ENCODE peak calls at places on chromosomes 6 and 20, in six cellular contexts. M, P, B, V, H and Y are unnamed samples.

GRCh38 chr6:32149932-32150920 is 1.5 kb downstream of the PRRT1 start:
- DNase-seq in M (no peak), P (no peak), B (no peak), V (no peak), H (no peak), Y (no peak)

GRCh38 chr20:63026582-63027424 is 20.0 kb upstream of the BHLHE23 start:
- DNase-seq in M (no peak), P (no peak), B (no peak), V (no peak), H (no peak), Y (no peak)

GRCh38 chr6:37630281-37630799 is 67.3 kb downstream of the MDGA1 start:
- DNase-seq in M (no peak), P (peak), B (no peak), V (no peak), H (no peak), Y (peak)

GRCh38 chr6:33914519-33915120 is 110.8 kb upstream of the MLN start:
- DNase-seq in M (peak), P (no peak), B (peak), V (peak), H (peak), Y (no peak)

GRCh38 chr6:10482636-10483257 is 38.4 kb upstream of the GCNT2 start:
- DNase-seq in M (no peak), P (no peak), B (no peak), V (no peak), H (no peak), Y (no peak)

GRCh38 chr6:30074331-30075093 is 1.1 kb downstream of the RNF39 start:
- DNase-seq in M (no peak), P (peak), B (no peak), V (no peak), H (no peak), Y (no peak)

GRCh38 chr6:127342946-127343752 is at the start of gene ECHDC1:
- DNase-seq in M (peak), P (peak), B (peak), V (peak), H (peak), Y (no peak)

GRCh38 chr6:157764346-157765068 is 58.5 kb upstream of the SNX9 start:
- DNase-seq in M (peak), P (peak), B (peak), V (peak), H (peak), Y (peak)

GRCh38 chr6:115896538-115897129 is 164.1 kb downstream of the FRK start:
- DNase-seq in M (peak), P (peak), B (no peak), V (no peak), H (no peak), Y (no peak)

GRCh38 chr20:9759392-9759791 is 79.5 kb downstream of the PAK5 start:
- DNase-seq in M (no peak), P (no peak), B (no peak), V (no peak), H (no peak), Y (no peak)

GRCh38 chr6:148530394-148530923 is 187.8 kb downstream of the SASH1 start:
- DNase-seq in M (no peak), P (peak), B (no peak), V (no peak), H (no peak), Y (no peak)

GRCh38 chr6:40957616-40958492 is 81.2 kb downstream of the UNC5CL start:
- DNase-seq in M (no peak), P (peak), B (no peak), V (no peak), H (no peak), Y (peak)

GRCh38 chr20:60903325-60903958 is 348.6 kb upstream of the CDH4 start:
- DNase-seq in M (no peak), P (no peak), B (no peak), V (no peak), H (no peak), Y (no peak)

GRCh38 chr6:151488226-151488625 is 5.6 kb upstream of the CCDC170 start:
- DNase-seq in M (no peak), P (peak), B (no peak), V (no peak), H (no peak), Y (no peak)

GRCh38 chr20:32823737-32824588 is 4.2 kb downstream of the MAPRE1 start:
- DNase-seq in M (no peak), P (no peak), B (no peak), V (no peak), H (no peak), Y (no peak)

GRCh38 chr6:2823104-2823850 is 18.4 kb downstream of the SERPINB1 start:
- DNase-seq in M (no peak), P (peak), B (no peak), V (no peak), H (no peak), Y (no peak)

GRCh38 chr20:19960745-19961144 is 56.4 kb upstream of the NAA20 start:
- DNase-seq in M (no peak), P (no peak), B (no peak), V (no peak), H (no peak), Y (no peak)

GRCh38 chr20:8287328-8287727 is 155.3 kb downstream of the PLCB1 start:
- DNase-seq in M (no peak), P (no peak), B (no peak), V (no peak), H (no peak), Y (no peak)

GRCh38 chr6:38498085-38498484 is 141.6 kb downstream of the BTBD9 start:
- DNase-seq in M (no peak), P (peak), B (no peak), V (no peak), H (no peak), Y (no peak)

GRCh38 chr6:35024601-35025054 is 116.5 kb downstream of the TCP11 start:
- DNase-seq in M (no peak), P (peak), B (no peak), V (no peak), H (no peak), Y (peak)

GRCh38 chr6:6856538-6857523 is 250.9 kb upstream of the RREB1 start:
- DNase-seq in M (no peak), P (peak), B (peak), V (peak), H (no peak), Y (peak)

GRCh38 chr20:17570347-17571152 is 675 bp downstream of the DSTN start:
- DNase-seq in M (peak), P (peak), B (no peak), V (no peak), H (peak), Y (no peak)

GRCh38 chr20:8255945-8256632 is 124.0 kb downstream of the PLCB1 start:
- DNase-seq in M (no peak), P (peak), B (no peak), V (no peak), H (no peak), Y (no peak)

GRCh38 chr6:79724816-79725215 is 93.7 kb downstream of the SH3BGRL2 start:
- DNase-seq in M (no peak), P (no peak), B (no peak), V (no peak), H (no peak), Y (no peak)

GRCh38 chr6:28587011-28587745 is 61.5 kb downstream of the GPX5 start:
- DNase-seq in M (no peak), P (peak), B (peak), V (peak), H (peak), Y (no peak)

GRCh38 chr20:50339196-50339901 is 148.7 kb downstream of the CEBPB start:
- DNase-seq in M (no peak), P (peak), B (no peak), V (no peak), H (no peak), Y (no peak)

GRCh38 chr20:575230-575629 is 31.6 kb upstream of the CSNK2A1 start:
- DNase-seq in M (no peak), P (no peak), B (no peak), V (no peak), H (no peak), Y (no peak)